ENCODE peak calls at places on chromosomes 1 and 21, in six cellular contexts. One of them, this sample, is unnamed.

GRCh38 chr1:173406783-173407230 is 70.3 kb upstream of the PRDX6 start:
- DNase-seq in activated effector memory CD4-positive, alpha-beta T cell treated with Interleukin-2 at 50 U/mL for 16 hours: no peak
- DNase-seq in stomach: no peak
- DNase-seq in thoracic aorta: no peak
- DNase-seq in D341Med: no peak
- DNase-seq in GM20000: peak; percentile 22
- DNase-seq in this sample: no peak

GRCh38 chr1:154869351-154870116 is 547 bp downstream of the KCNN3 start:
- DNase-seq in GM20000: no peak
- DNase-seq in thoracic aorta: peak; percentile 58
- DNase-seq in stomach: no peak
- DNase-seq in activated effector memory CD4-positive, alpha-beta T cell treated with Interleukin-2 at 50 U/mL for 16 hours: no peak
- DNase-seq in D341Med: no peak
- DNase-seq in this sample: no peak

GRCh38 chr1:5267603-5268235 is 613.3 kb downstream of the AJAP1 start:
- DNase-seq in GM20000: no peak
- DNase-seq in thoracic aorta: no peak
- DNase-seq in D341Med: no peak
- DNase-seq in stomach: no peak
- DNase-seq in activated effector memory CD4-positive, alpha-beta T cell treated with Interleukin-2 at 50 U/mL for 16 hours: no peak
- DNase-seq in this sample: no peak

GRCh38 chr1:27011058-27011764 is 1.4 kb downstream of the TENT5B start:
- DNase-seq in thoracic aorta: peak; percentile 60
- DNase-seq in GM20000: no peak
- DNase-seq in activated effector memory CD4-positive, alpha-beta T cell treated with Interleukin-2 at 50 U/mL for 16 hours: no peak
- DNase-seq in stomach: peak; percentile 58
- DNase-seq in D341Med: no peak
- DNase-seq in this sample: no peak

GRCh38 chr1:107139833-107140702 is 771 bp upstream of the NTNG1 start:
- DNase-seq in thoracic aorta: no peak
- DNase-seq in activated effector memory CD4-positive, alpha-beta T cell treated with Interleukin-2 at 50 U/mL for 16 hours: no peak
- DNase-seq in stomach: no peak
- DNase-seq in GM20000: peak; percentile 55
- DNase-seq in D341Med: peak; percentile 33
- DNase-seq in this sample: no peak

GRCh38 chr1:29993950-29994349 is 729.4 kb downstream of the MATN1 start:
- DNase-seq in activated effector memory CD4-positive, alpha-beta T cell treated with Interleukin-2 at 50 U/mL for 16 hours: no peak
- DNase-seq in D341Med: no peak
- DNase-seq in thoracic aorta: no peak
- DNase-seq in GM20000: no peak
- DNase-seq in stomach: no peak
- DNase-seq in this sample: no peak

GRCh38 chr21:32626633-32627196 is 14.5 kb upstream of the CFAP298 start:
- DNase-seq in stomach: no peak
- DNase-seq in GM20000: no peak
- DNase-seq in thoracic aorta: no peak
- DNase-seq in D341Med: no peak
- DNase-seq in activated effector memory CD4-positive, alpha-beta T cell treated with Interleukin-2 at 50 U/mL for 16 hours: no peak
- DNase-seq in this sample: no peak

GRCh38 chr1:205398586-205398985 is 23.3 kb downstream of the LEMD1 start:
- DNase-seq in D341Med: no peak
- DNase-seq in stomach: no peak
- DNase-seq in thoracic aorta: no peak
- DNase-seq in activated effector memory CD4-positive, alpha-beta T cell treated with Interleukin-2 at 50 U/mL for 16 hours: no peak
- DNase-seq in GM20000: no peak
- DNase-seq in this sample: no peak

GRCh38 chr21:44849616-44850130 is 23.8 kb downstream of the PTTG1IP start:
- DNase-seq in D341Med: no peak
- DNase-seq in thoracic aorta: no peak
- DNase-seq in activated effector memory CD4-positive, alpha-beta T cell treated with Interleukin-2 at 50 U/mL for 16 hours: no peak
- DNase-seq in stomach: no peak
- DNase-seq in GM20000: no peak
- DNase-seq in this sample: no peak

GRCh38 chr1:209688746-209689234 is 13.6 kb downstream of the G0S2 start:
- DNase-seq in D341Med: no peak
- DNase-seq in activated effector memory CD4-positive, alpha-beta T cell treated with Interleukin-2 at 50 U/mL for 16 hours: no peak
- DNase-seq in thoracic aorta: no peak
- DNase-seq in GM20000: no peak
- DNase-seq in stomach: no peak
- DNase-seq in this sample: no peak

GRCh38 chr1:167602840-167603239 is 27.2 kb upstream of the RCSD1 start:
- DNase-seq in stomach: no peak
- DNase-seq in GM20000: no peak
- DNase-seq in D341Med: no peak
- DNase-seq in activated effector memory CD4-positive, alpha-beta T cell treated with Interleukin-2 at 50 U/mL for 16 hours: no peak
- DNase-seq in thoracic aorta: no peak
- DNase-seq in this sample: no peak

GRCh38 chr1:199463521-199464127 is 563.9 kb upstream of the NR5A2 start:
- DNase-seq in thoracic aorta: no peak
- DNase-seq in stomach: peak; percentile 26
- DNase-seq in activated effector memory CD4-positive, alpha-beta T cell treated with Interleukin-2 at 50 U/mL for 16 hours: no peak
- DNase-seq in GM20000: peak; percentile 7
- DNase-seq in D341Med: peak; percentile 68
- DNase-seq in this sample: no peak

GRCh38 chr1:92298573-92299476 is at the start of the genes GLMN and RPAP2:
- DNase-seq in activated effector memory CD4-positive, alpha-beta T cell treated with Interleukin-2 at 50 U/mL for 16 hours: peak; percentile 66
- DNase-seq in GM20000: peak; percentile 86
- DNase-seq in D341Med: peak; percentile 90
- DNase-seq in stomach: peak; percentile 80
- DNase-seq in thoracic aorta: peak; percentile 28
- DNase-seq in this sample: peak; percentile 57

GRCh38 chr1:3725366-3725765 is 26.9 kb upstream of the CCDC27 start:
- DNase-seq in thoracic aorta: no peak
- DNase-seq in stomach: no peak
- DNase-seq in GM20000: no peak
- DNase-seq in activated effector memory CD4-positive, alpha-beta T cell treated with Interleukin-2 at 50 U/mL for 16 hours: no peak
- DNase-seq in D341Med: no peak
- DNase-seq in this sample: no peak

GRCh38 chr1:54234284-54234683 is 34.3 kb downstream of the MRPL37 start:
- DNase-seq in stomach: no peak
- DNase-seq in thoracic aorta: no peak
- DNase-seq in activated effector memory CD4-positive, alpha-beta T cell treated with Interleukin-2 at 50 U/mL for 16 hours: no peak
- DNase-seq in D341Med: no peak
- DNase-seq in GM20000: no peak
- DNase-seq in this sample: no peak

GRCh38 chr1:223820976-223821375 is 24.8 kb downstream of the TP53BP2 start:
- DNase-seq in activated effector memory CD4-positive, alpha-beta T cell treated with Interleukin-2 at 50 U/mL for 16 hours: no peak
- DNase-seq in GM20000: no peak
- DNase-seq in thoracic aorta: no peak
- DNase-seq in stomach: no peak
- DNase-seq in D341Med: no peak
- DNase-seq in this sample: no peak

GRCh38 chr1:53740621-53741105 is 1.7 kb upstream of the GLIS1 start:
- DNase-seq in activated effector memory CD4-positive, alpha-beta T cell treated with Interleukin-2 at 50 U/mL for 16 hours: no peak
- DNase-seq in thoracic aorta: no peak
- DNase-seq in D341Med: no peak
- DNase-seq in GM20000: no peak
- DNase-seq in stomach: no peak
- DNase-seq in this sample: no peak

GRCh38 chr1:225464851-225465792 is 37.3 kb upstream of the LBR start:
- DNase-seq in thoracic aorta: no peak
- DNase-seq in stomach: no peak
- DNase-seq in D341Med: peak; percentile 67
- DNase-seq in GM20000: no peak
- DNase-seq in activated effector memory CD4-positive, alpha-beta T cell treated with Interleukin-2 at 50 U/mL for 16 hours: no peak
- DNase-seq in this sample: no peak

GRCh38 chr1:193525411-193525810 is 339.0 kb upstream of the B3GALT2 start:
- DNase-seq in GM20000: no peak
- DNase-seq in stomach: no peak
- DNase-seq in D341Med: no peak
- DNase-seq in activated effector memory CD4-positive, alpha-beta T cell treated with Interleukin-2 at 50 U/mL for 16 hours: no peak
- DNase-seq in thoracic aorta: no peak
- DNase-seq in this sample: no peak

GRCh38 chr21:31128234-31128633 is 90.0 kb upstream of the KRTAP19-8 start:
- DNase-seq in stomach: no peak
- DNase-seq in GM20000: no peak
- DNase-seq in thoracic aorta: no peak
- DNase-seq in activated effector memory CD4-positive, alpha-beta T cell treated with Interleukin-2 at 50 U/mL for 16 hours: no peak
- DNase-seq in D341Med: no peak
- DNase-seq in this sample: no peak

GRCh38 chr1:6275826-6276764 is 15.2 kb upstream of the GPR153 start:
- DNase-seq in GM20000: no peak
- DNase-seq in thoracic aorta: no peak
- DNase-seq in activated effector memory CD4-positive, alpha-beta T cell treated with Interleukin-2 at 50 U/mL for 16 hours: no peak
- DNase-seq in D341Med: no peak
- DNase-seq in stomach: no peak
- DNase-seq in this sample: no peak